ENCODE peak calls at places on chromosomes 4 and X, in four cellular contexts. I is tibial nerve, F is HCT116, C is heart left ventricle. Z is an unnamed sample.

GRCh38 chr4:54677416-54677815 is 19.7 kb downstream of the KIT start:
- DNase-seq in I (no peak), F (no peak), C (no peak), Z (no peak)

GRCh38 chr4:184274288-184274951 is 56.7 kb upstream of the ENPP6 start:
- DNase-seq in I (no peak), F (no peak), C (no peak), Z (no peak)

GRCh38 chrX:138856881-138857280 is 145.4 kb upstream of the FGF13 start:
- DNase-seq in I (no peak), F (no peak), C (no peak), Z (no peak)

GRCh38 chrX:107629533-107629909 is 1.2 kb downstream of the PRPS1 start:
- DNase-seq in I (peak), F (no peak), C (no peak), Z (no peak)

GRCh38 chrX:134528936-134529335 is 69.0 kb downstream of the HPRT1 start:
- DNase-seq in I (no peak), F (no peak), C (no peak), Z (no peak)

GRCh38 chr4:143202824-143203223 is 18.1 kb downstream of the USP38 start:
- DNase-seq in I (no peak), F (no peak), C (no peak), Z (no peak)

GRCh38 chr4:38160487-38161207 is 200.4 kb downstream of the PTTG2 start:
- DNase-seq in I (peak), F (peak), C (no peak), Z (no peak)

GRCh38 chrX:4173743-4174142 is 460.3 kb upstream of the PRKX start:
- DNase-seq in I (no peak), F (no peak), C (no peak), Z (no peak)

GRCh38 chr4:65865489-65865888 is 195.2 kb upstream of the EPHA5 start:
- DNase-seq in I (no peak), F (no peak), C (no peak), Z (no peak)

GRCh38 chr4:76611164-76611563 is 176.1 kb downstream of the SHROOM3 start:
- DNase-seq in I (no peak), F (no peak), C (no peak), Z (no peak)

GRCh38 chrX:68833855-68834331 is 5.1 kb downstream of the EFNB1 start:
- DNase-seq in I (no peak), F (no peak), C (no peak), Z (no peak)

GRCh38 chr4:169414913-169415312 is 144.2 kb upstream of the SH3RF1 start:
- DNase-seq in I (no peak), F (no peak), C (no peak), Z (no peak)

GRCh38 chr4:83012631-83013419 is 2.2 kb upstream of the LIN54 start:
- DNase-seq in I (peak), F (peak), C (peak), Z (peak)

GRCh38 chr4:8726344-8726851 is 133.8 kb downstream of the CPZ start:
- DNase-seq in I (no peak), F (no peak), C (peak), Z (peak)

GRCh38 chr4:92996533-92996932 is 692.8 kb downstream of the GRID2 start:
- DNase-seq in I (no peak), F (no peak), C (no peak), Z (no peak)

GRCh38 chr4:57059890-57060716 is 50.1 kb downstream of the IGFBP7 start:
- DNase-seq in I (no peak), F (no peak), C (no peak), Z (no peak)

GRCh38 chr4:122712782-122713181 is 19.7 kb upstream of the BBS12 start:
- DNase-seq in I (no peak), F (no peak), C (no peak), Z (no peak)

GRCh38 chrX:130263016-130263415 is 5.7 kb downstream of the ZNF280C start:
- DNase-seq in I (no peak), F (no peak), C (no peak), Z (no peak)

GRCh38 chr4:15651682-15652081 is 3.5 kb downstream of the FBXL5 start:
- DNase-seq in I (no peak), F (no peak), C (no peak), Z (no peak)

GRCh38 chr4:68410149-68410548 is 37.1 kb upstream of the TMPRSS11E start:
- DNase-seq in I (no peak), F (no peak), C (no peak), Z (no peak)

GRCh38 chrX:135740683-135741149 is 27.3 kb downstream of the CT45A3 start:
- DNase-seq in I (no peak), F (peak), C (no peak), Z (no peak)

GRCh38 chr4:40482985-40483647 is 146.5 kb downstream of the RBM47 start:
- DNase-seq in I (no peak), F (no peak), C (no peak), Z (no peak)

GRCh38 chrX:134423606-134424005 is 36.4 kb upstream of the HPRT1 start:
- DNase-seq in I (no peak), F (no peak), C (no peak), Z (no peak)

GRCh38 chr4:125838924-125839323 is 524.2 kb downstream of the FAT4 start:
- DNase-seq in I (no peak), F (no peak), C (no peak), Z (no peak)

GRCh38 chr4:169485791-169486742 is 126.3 kb downstream of the NEK1 start:
- DNase-seq in I (peak), F (peak), C (no peak), Z (no peak)

GRCh38 chr4:110959041-110959643 is 336.3 kb upstream of the PITX2 start:
- DNase-seq in I (no peak), F (no peak), C (no peak), Z (no peak)

GRCh38 chr4:61666248-61666647 is 466.1 kb downstream of the ADGRL3 start:
- DNase-seq in I (no peak), F (no peak), C (no peak), Z (no peak)

GRCh38 chr4:188903995-188904394 is 764.8 kb downstream of the TRIML1 start:
- DNase-seq in I (no peak), F (no peak), C (no peak), Z (no peak)

GRCh38 chr4:41709844-41710481 is 38.6 kb downstream of the PHOX2B start:
- DNase-seq in I (no peak), F (no peak), C (no peak), Z (no peak)

GRCh38 chr4:41881931-41882621 is 53.2 kb upstream of the TMEM33 start:
- DNase-seq in I (no peak), F (no peak), C (no peak), Z (no peak)

GRCh38 chr4:41428941-41429669 is 108.9 kb upstream of the LIMCH1 start:
- DNase-seq in I (no peak), F (no peak), C (no peak), Z (no peak)

GRCh38 chrX:154437398-154437752 is 421 bp downstream of the GDI1 start:
- DNase-seq in I (no peak), F (no peak), C (no peak), Z (no peak)

GRCh38 chrX:42694260-42694815 is 83.6 kb downstream of the PPP1R2C start:
- DNase-seq in I (no peak), F (no peak), C (no peak), Z (no peak)

GRCh38 chr4:176268963-176269362 is at the start of gene ASB5:
- DNase-seq in I (no peak), F (no peak), C (no peak), Z (no peak)

GRCh38 chr4:56348582-56348981 is 38.7 kb downstream of the AASDH start:
- DNase-seq in I (no peak), F (no peak), C (no peak), Z (no peak)

GRCh38 chr4:165328708-165329107 is 1.2 kb downstream of the MSMO1 start:
- DNase-seq in I (no peak), F (no peak), C (no peak), Z (no peak)

GRCh38 chr4:54539500-54540029 is 118.2 kb upstream of the KIT start:
- DNase-seq in I (no peak), F (no peak), C (peak), Z (no peak)

GRCh38 chrX:12901486-12901885 is 4.9 kb upstream of the TLR8 start:
- DNase-seq in I (peak), F (peak), C (peak), Z (peak)

DNA sequence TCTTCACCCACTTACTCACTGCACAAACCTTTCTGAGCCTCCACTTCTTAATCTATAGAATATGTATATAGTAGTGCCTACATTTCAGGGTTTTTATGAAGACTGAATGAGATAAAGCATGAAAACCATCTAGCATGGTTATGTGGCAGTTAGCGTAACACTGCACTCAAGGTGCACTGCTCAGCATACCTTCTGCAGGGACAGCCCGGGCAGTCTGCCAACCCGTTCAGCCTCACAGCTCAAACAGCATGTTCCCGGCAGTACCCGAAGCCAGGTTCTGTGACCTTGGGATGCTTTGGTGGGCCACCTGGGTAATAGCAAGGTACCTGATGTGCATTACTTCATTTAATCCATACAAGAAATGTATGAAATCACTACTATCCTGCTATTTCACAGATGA is 81.4 kb downstream of the DOCK11 start:
- DNase-seq in I (no peak), F (no peak), C (peak), Z (no peak)
- H3K4me3 ChIP-seq in I (no peak), F (no peak), C (no peak), Z (no peak)

DNA sequence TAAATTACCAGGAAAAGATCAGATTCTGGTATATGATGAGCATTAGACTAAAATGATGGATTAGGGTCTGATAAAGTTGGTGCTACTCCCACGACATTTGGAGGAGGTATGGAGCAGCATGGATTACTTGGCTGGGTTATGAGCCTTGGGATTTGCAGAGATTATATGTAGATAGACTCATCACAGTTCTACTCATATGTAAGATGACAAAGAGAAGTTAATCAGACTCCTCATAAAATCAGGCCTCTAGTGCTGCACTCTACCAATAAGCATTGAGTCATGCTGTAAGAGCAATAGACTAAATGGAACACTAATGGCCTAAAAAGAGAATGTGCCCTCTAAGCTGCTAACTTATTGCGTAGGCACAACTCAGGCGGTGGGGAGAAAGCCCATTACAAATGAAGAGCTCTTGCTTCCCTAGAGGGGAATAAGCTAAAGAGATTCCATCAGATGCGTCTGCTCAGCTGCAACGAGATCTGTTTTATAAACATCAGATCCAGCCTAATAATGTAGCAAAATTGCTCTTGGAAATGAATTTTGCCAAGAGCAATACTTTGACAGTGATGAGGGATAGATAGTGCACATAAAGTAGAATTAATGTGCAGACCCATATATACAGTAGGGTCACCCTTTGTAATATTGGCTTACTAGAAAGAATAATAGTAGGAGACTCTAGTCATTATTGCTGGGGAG is 17.5 kb downstream of the LIAS start:
- DNase-seq in I (no peak), F (no peak), C (no peak), Z (no peak)
- TF ChIP-seq CTCF in I (no peak), F (no peak), C (no peak), Z (no peak)

GRCh38 chr4:118834070-118834469 is 1.9 kb downstream of the SEC24D start:
- DNase-seq in I (no peak), F (no peak), C (no peak), Z (no peak)

GRCh38 chr4:118836763-118837507 is 1.0 kb upstream of the SEC24D start:
- DNase-seq in I (no peak), F (no peak), C (no peak), Z (no peak)

GRCh38 chr4:118833192-118833820 is 2.6 kb downstream of the SEC24D start:
- DNase-seq in I (no peak), F (no peak), C (no peak), Z (no peak)

GRCh38 chr4:118834960-118835895 is 698 bp downstream of the SEC24D start:
- DNase-seq in I (peak), F (peak), C (peak), Z (peak)

DNA sequence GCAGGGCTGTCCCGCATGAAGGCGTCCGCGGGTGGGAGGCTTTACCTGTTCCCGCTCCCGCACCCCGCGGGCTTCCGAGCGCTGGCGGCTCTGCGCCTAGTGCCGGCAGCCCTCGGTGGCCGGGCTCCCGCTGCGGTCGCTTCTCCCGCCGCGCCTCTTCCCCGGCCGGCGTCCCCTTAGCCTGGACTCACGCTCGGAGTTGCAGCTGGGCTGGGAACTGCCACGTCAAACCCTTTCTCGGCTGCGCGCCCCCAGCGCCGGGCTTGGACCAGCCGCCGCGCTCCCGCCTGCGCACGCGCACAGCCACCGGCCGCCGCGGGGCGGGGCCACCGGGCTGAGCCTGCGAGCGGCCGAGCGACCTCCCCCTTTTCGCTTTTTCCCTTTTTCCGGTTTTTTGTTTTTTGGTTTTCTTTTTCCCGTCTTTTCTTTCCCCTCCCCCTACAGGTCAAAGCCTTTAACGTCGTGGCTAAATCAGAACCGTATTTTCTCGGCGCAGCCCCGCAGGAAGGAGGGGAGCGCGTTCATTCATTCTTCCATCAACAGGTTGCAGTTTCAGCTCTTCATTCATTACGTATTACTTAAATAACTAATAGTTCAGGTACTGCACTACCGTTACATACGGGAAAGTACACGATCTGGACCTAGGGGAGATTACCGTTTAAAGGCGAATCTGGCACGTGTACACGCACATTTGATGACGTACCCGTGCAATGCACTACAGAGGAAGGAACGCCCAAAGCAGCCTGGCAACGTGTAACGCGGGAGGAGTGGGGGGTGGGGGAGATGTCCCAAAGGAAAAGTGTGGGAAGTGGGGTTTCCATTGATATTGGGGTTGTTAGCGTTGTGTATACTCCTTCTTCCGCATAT is at the start of gene SEC24D:
- DNase-seq in I (peak), F (peak), C (peak), Z (peak)
- TF ChIP-seq POLR2A in I (peak), F (peak), C (no peak), Z (peak)

GRCh38 chrX:10111364-10112148 is 45.2 kb upstream of the CLCN4 start:
- DNase-seq in I (no peak), F (no peak), C (no peak), Z (no peak)
- H3K4me3 ChIP-seq in I (no peak), F (no peak), C (no peak), Z (no peak)

GRCh38 chr4:24988776-24989175 is 42.0 kb downstream of the LGI2 start:
- DNase-seq in I (no peak), F (peak), C (no peak), Z (no peak)

GRCh38 chr4:24980064-24980690 is 50.6 kb downstream of the LGI2 start:
- DNase-seq in I (peak), F (peak), C (peak), Z (peak)

GRCh38 chr4:24979554-24979953 is 51.2 kb downstream of the LGI2 start:
- DNase-seq in I (peak), F (no peak), C (peak), Z (peak)

GRCh38 chr4:24989327-24989726 is 41.4 kb downstream of the LGI2 start:
- DNase-seq in I (no peak), F (no peak), C (no peak), Z (no peak)

DNA sequence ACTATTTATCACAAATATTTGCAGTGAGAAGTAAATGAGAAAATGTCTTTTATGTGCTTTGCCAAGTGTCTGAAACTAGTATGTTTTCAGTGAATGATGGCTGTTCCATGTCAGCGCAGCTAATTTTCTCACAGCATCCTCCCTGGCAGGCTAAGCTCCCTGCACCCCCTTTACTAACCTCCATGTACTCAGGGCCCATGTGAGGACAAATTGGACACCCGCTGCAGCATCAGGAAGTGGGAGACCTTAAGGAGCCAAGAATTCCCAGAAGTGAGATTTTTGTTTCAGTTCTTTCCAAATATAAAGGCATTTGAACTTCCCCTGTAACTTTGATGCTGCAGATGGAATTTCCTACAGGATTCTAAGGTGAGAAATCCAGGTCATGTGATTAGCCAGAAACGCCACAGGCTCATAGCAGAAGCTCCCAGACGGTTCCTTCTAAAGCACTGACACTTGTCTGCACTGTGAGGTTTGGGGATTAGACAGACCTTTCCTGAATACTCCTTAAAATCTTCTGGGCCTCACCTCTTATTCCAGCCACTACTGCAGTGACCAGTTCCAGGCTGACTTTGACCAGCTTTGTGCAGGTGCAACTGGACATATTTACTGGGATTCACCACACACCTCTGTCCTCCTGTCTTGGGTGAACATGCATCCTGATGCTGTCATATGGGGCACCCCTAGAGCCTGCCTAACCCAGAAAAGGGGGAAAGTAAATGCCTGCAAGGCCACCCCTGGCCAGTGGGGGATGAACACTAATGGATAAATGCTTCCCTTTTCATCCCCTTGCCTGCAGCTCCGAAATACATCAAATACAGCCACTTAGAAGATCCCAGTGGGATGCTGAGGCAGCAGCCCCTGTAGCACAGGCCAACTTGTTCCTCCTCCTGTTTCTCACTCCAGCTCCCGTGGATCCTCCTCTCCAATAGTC is 45.9 kb downstream of the LGI2 start:
- DNase-seq in I (no peak), F (no peak), C (no peak), Z (no peak)
- TF ChIP-seq CTCF in I (no peak), F (peak), C (no peak), Z (no peak)

DNA sequence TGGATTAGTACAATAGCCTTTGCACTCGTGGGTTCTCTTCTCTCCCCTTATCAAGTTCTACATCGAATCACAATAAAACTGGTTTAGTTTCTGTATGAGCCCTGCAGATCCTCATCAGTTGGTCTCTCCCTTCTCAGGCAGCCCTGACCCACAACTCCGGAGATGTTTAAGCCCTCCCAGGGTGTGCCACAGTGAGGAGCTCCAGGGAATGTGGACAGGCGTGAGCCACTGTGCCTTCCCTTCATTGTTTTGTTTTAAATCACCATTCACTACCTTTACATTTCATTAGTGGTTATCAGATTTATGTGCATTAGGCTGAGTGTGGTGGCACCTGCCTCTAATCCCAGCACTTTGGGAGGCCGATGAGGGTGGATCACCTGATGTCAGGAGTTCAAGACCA is 133.2 kb downstream of the LARP7 start:
- DNase-seq in I (no peak), F (no peak), C (no peak), Z (no peak)
- TF ChIP-seq POLR2A in I (no peak), F (no peak), C (no peak), Z (no peak)

DNA sequence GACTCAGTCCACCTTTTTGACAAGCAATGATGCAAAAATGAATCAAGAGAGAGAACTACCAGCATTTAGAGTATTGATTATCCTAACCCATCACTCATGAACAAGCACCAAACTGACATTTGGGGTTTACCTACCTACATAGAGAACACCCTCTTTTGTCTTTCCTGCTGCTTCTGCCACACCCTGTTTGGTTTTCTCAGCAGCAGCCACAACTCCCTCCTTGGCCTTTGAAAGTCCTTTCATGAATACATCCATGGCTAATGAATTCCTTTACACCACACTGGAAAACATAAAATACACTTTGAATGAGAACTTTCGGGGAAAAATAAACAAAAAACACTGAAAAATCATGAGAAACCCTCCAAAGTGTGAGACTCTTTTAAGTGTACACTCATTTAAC is 1.5 kb downstream of the SNCA start:
- DNase-seq in I (no peak), F (no peak), C (no peak), Z (no peak)
- H3K4me3 ChIP-seq in I (peak), F (no peak), C (no peak), Z (no peak)

Z was measured in lower leg skin.